ENCODE peak calls at places on chromosome 3, in four cellular contexts. One of them, this sample, is unnamed.
A peak's percentile ranks its signal among the peaks of the same experiment; 100 is the strongest.

GRCh38 chr3:105997800-105998526 is 129.2 kb upstream of the CBLB start:
- DNase-seq in WTC11: no peak
- DNase-seq in activated T-helper 9 cell treated with anti-CD3 and anti-CD28 coated beads, Interleukin-2, amount 50 U/mL, for 16 hours: no peak
- DNase-seq in stimulated activated CD8-positive, alpha-beta memory T cell treated with anti-CD3 and anti-CD28 coated beads, Interleukin-2, amount 100 ng/mL, for 1 hour: no peak
- DNase-seq in this sample: no peak

GRCh38 chr3:23183731-23184130 is 19.4 kb upstream of the UBE2E2 start:
- DNase-seq in WTC11: peak; percentile 50
- DNase-seq in activated T-helper 9 cell treated with anti-CD3 and anti-CD28 coated beads, Interleukin-2, amount 50 U/mL, for 16 hours: no peak
- DNase-seq in stimulated activated CD8-positive, alpha-beta memory T cell treated with anti-CD3 and anti-CD28 coated beads, Interleukin-2, amount 100 ng/mL, for 1 hour: no peak
- DNase-seq in this sample: peak; percentile 39

GRCh38 chr3:191357909-191358308 is 27.6 kb upstream of the UTS2B start:
- DNase-seq in WTC11: no peak
- DNase-seq in activated T-helper 9 cell treated with anti-CD3 and anti-CD28 coated beads, Interleukin-2, amount 50 U/mL, for 16 hours: no peak
- DNase-seq in stimulated activated CD8-positive, alpha-beta memory T cell treated with anti-CD3 and anti-CD28 coated beads, Interleukin-2, amount 100 ng/mL, for 1 hour: no peak
- DNase-seq in this sample: no peak

GRCh38 chr3:126551066-126551838 is 7.5 kb downstream of the C3orf22 start:
- DNase-seq in WTC11: no peak
- DNase-seq in activated T-helper 9 cell treated with anti-CD3 and anti-CD28 coated beads, Interleukin-2, amount 50 U/mL, for 16 hours: no peak
- DNase-seq in stimulated activated CD8-positive, alpha-beta memory T cell treated with anti-CD3 and anti-CD28 coated beads, Interleukin-2, amount 100 ng/mL, for 1 hour: no peak
- DNase-seq in this sample: peak; percentile 48

GRCh38 chr3:130293247-130293646 is 52.2 kb upstream of the COL6A5 start:
- DNase-seq in WTC11: no peak
- DNase-seq in activated T-helper 9 cell treated with anti-CD3 and anti-CD28 coated beads, Interleukin-2, amount 50 U/mL, for 16 hours: no peak
- DNase-seq in stimulated activated CD8-positive, alpha-beta memory T cell treated with anti-CD3 and anti-CD28 coated beads, Interleukin-2, amount 100 ng/mL, for 1 hour: no peak
- DNase-seq in this sample: no peak

GRCh38 chr3:126888186-126888760 is 94.6 kb upstream of the PLXNA1 start:
- DNase-seq in WTC11: no peak
- DNase-seq in activated T-helper 9 cell treated with anti-CD3 and anti-CD28 coated beads, Interleukin-2, amount 50 U/mL, for 16 hours: no peak
- DNase-seq in stimulated activated CD8-positive, alpha-beta memory T cell treated with anti-CD3 and anti-CD28 coated beads, Interleukin-2, amount 100 ng/mL, for 1 hour: no peak
- DNase-seq in this sample: peak; percentile 100

GRCh38 chr3:29284578-29284977 is 3.7 kb downstream of the RBMS3 start:
- DNase-seq in WTC11: no peak
- DNase-seq in activated T-helper 9 cell treated with anti-CD3 and anti-CD28 coated beads, Interleukin-2, amount 50 U/mL, for 16 hours: no peak
- DNase-seq in stimulated activated CD8-positive, alpha-beta memory T cell treated with anti-CD3 and anti-CD28 coated beads, Interleukin-2, amount 100 ng/mL, for 1 hour: no peak
- DNase-seq in this sample: no peak

GRCh38 chr3:185342458-185343169 is 20.3 kb upstream of the MAP3K13 start:
- DNase-seq in WTC11: no peak
- DNase-seq in activated T-helper 9 cell treated with anti-CD3 and anti-CD28 coated beads, Interleukin-2, amount 50 U/mL, for 16 hours: no peak
- DNase-seq in stimulated activated CD8-positive, alpha-beta memory T cell treated with anti-CD3 and anti-CD28 coated beads, Interleukin-2, amount 100 ng/mL, for 1 hour: no peak
- DNase-seq in this sample: no peak